ENCODE peak calls at places on chromosomes 16 and 17, in four cellular contexts. G, F, B and T are unnamed samples.

GRCh38 chr16:30136971-30137601 is 14.1 kb upstream of the MAPK3 start:
- DNase-seq in B (no peak), F (no peak), G (peak; percentile 73), T (no peak)

GRCh38 chr17:81722184-81723120 is 10.4 kb downstream of the SLC25A10 start:
- DNase-seq in G (no peak), F (no peak), B (no peak), T (peak; percentile 77)

GRCh38 chr17:7992924-7993323 is 9.5 kb upstream of the GUCY2D start:
- DNase-seq in B (no peak), F (no peak), G (peak; percentile 26), T (no peak)

GRCh38 chr17:81581758-81582157 is 29.6 kb upstream of the FAAP100 start:
- DNase-seq in B (no peak), F (no peak), G (no peak), T (no peak)

GRCh38 chr16:88063201-88063773 is 112.1 kb downstream of the BANP start:
- DNase-seq in F (no peak), G (no peak), B (no peak), T (no peak)

GRCh38 chr16:69106491-69107291 is 1.2 kb downstream of the HAS3 start:
- DNase-seq in B (peak; percentile 46), G (no peak), F (no peak), T (no peak)

GRCh38 chr17:77485089-77485833 is 344.5 kb downstream of the SEC14L1 start:
- DNase-seq in F (no peak), B (no peak), G (no peak), T (no peak)

GRCh38 chr17:13337864-13338371 is 263.8 kb downstream of the HS3ST3A1 start:
- DNase-seq in G (peak; percentile 0), B (peak; percentile 7), F (no peak), T (peak; percentile 11)

DNA sequence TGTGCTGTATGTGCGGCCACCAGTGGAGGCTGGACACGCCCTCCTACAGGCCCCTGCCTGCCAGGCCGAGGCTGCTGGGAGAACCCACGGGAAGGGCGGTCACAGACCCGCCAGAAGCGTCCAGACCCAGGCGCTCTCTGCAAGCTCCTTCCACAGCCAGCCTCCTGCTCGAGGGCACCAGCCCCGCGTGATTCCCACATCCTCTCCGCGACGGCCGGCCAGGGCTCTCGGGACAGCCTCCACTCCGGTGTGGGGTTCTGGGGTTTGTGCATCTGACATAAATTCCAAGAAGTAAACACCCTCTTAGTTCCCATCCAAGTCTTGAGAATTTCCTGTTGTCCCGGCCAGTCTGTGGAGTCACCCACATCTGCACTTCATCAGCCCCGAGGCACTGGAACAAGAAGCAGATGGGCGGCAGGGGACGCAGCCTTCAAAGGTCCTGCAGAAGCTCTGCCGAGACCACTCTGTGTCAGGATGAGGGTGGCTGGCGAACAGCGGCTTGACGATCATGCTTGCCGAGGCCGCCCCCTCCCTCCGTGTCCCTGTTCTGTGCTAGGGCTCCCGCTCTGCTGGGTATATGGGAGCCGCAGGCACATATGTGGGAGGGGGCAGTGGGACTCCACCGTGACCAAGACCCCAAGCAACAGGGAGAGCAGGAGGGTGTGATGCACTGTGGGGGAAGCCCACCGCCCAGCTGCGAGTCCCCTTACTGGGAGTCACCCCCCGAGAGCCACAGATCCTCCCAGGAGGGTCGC is 2.4 kb upstream of the TMEM204 start:
- DNase-seq in G (no peak), F (no peak), B (no peak), T (no peak)
- TF ChIP-seq SPI1 in G (no peak), F (no peak), B (no peak), T (no peak)

GRCh38 chr16:31204871-31205666 is 2.5 kb upstream of the PYCARD start:
- DNase-seq in F (no peak), B (no peak), G (no peak), T (no peak)

GRCh38 chr16:31200821-31201510 is 1.6 kb downstream of the PYCARD start:
- DNase-seq in B (no peak), F (no peak), G (peak; percentile 81), T (peak; percentile 61)

GRCh38 chr16:31199430-31200041 is 3.0 kb downstream of the PYCARD start:
- DNase-seq in B (no peak), G (no peak), F (no peak), T (no peak)

GRCh38 chr16:31201511-31202401 is 804 bp downstream of the PYCARD start:
- DNase-seq in F (no peak), G (peak; percentile 78), B (peak; percentile 73), T (peak; percentile 68)

GRCh38 chr16:31202402-31203385 is at the start of gene PYCARD:
- DNase-seq in G (peak; percentile 77), B (no peak), F (no peak), T (peak; percentile 59)
- TF ChIP-seq SPI1 in G (peak; percentile 78), B (peak; percentile 48), F (peak; percentile 13), T (peak; percentile 49)

GRCh38 chr16:79167893-79168292 is 432.6 kb downstream of the MAF start:
- DNase-seq in G (no peak), B (no peak), F (no peak), T (no peak)
- TF ChIP-seq SPI1 in G (no peak), B (no peak), F (no peak), T (no peak)

DNA sequence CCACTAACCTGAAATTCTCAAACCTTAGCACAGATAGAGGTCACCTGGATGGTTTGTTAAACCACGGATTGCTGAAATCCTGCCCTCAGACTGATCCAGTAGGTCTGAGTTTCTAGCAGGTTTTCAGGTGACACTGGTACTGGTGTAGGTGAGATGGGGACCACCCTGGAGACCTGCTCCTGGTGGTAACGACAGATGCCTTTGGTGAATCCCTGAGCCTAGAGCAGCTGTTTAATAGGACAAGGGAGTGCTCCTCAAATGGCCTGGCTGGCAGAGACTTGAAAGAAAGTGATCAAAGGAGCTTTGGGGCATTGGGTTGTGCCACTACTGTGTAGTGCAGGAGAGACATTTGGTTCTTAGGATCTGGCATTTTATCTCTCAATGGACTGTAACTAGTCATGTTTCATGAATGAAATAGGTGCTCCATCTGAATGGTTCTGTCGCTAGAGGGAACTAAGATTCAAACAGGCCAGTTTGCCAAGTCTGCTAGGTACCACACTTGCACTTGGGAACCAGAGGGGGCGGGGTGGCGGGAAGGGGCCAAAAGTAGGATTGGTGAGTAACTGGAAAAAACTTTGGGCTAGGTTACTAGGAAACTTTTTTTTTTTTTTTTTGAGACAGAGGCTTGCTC is 2.9 kb upstream of the IFI35 start:
- DNase-seq in B (no peak), F (no peak), G (no peak), T (no peak)
- TF ChIP-seq SPI1 in B (no peak), F (no peak), G (no peak), T (no peak)

GRCh38 chr17:58269557-58270291 is 11.0 kb downstream of the MPO start:
- DNase-seq in F (no peak), G (peak; percentile 37), B (no peak), T (peak; percentile 7)
- TF ChIP-seq SPI1 in F (no peak), G (peak; percentile 52), B (no peak), T (no peak)

GRCh38 chr17:227581-228222 is 46.3 kb upstream of the DOC2B start:
- DNase-seq in F (no peak), B (no peak), G (no peak), T (no peak)
- TF ChIP-seq SPI1 in F (no peak), B (no peak), G (no peak), T (no peak)

GRCh38 chr17:27329146-27329805 is 35.4 kb downstream of the WSB1 start:
- DNase-seq in F (no peak), B (no peak), G (no peak), T (no peak)

GRCh38 chr17:27332485-27333409 is 38.8 kb downstream of the WSB1 start:
- DNase-seq in B (peak; percentile 76), G (peak; percentile 97), F (peak; percentile 81), T (peak; percentile 93)

GRCh38 chr17:27333410-27333980 is 39.6 kb downstream of the WSB1 start:
- DNase-seq in B (no peak), F (no peak), G (no peak), T (no peak)

GRCh38 chr17:27327871-27328270 is 34.0 kb downstream of the WSB1 start:
- DNase-seq in B (no peak), F (no peak), G (no peak), T (no peak)

GRCh38 chr17:27332052-27332403 is 38.1 kb downstream of the WSB1 start:
- DNase-seq in B (no peak), G (no peak), F (no peak), T (no peak)
- TF ChIP-seq SPI1 in B (no peak), G (no peak), F (no peak), T (no peak)

GRCh38 chr16:89795676-89796075 is 20.8 kb downstream of the FANCA start:
- DNase-seq in B (no peak), G (no peak), F (no peak), T (no peak)
- TF ChIP-seq SPI1 in B (no peak), G (no peak), F (no peak), T (no peak)

GRCh38 chr16:23319861-23320615 is 17.9 kb downstream of the SCNN1B start:
- DNase-seq in F (no peak), G (no peak), B (no peak), T (no peak)

GRCh38 chr16:23320695-23321094 is 18.6 kb downstream of the SCNN1B start:
- DNase-seq in F (no peak), B (no peak), G (no peak), T (no peak)

GRCh38 chr16:23323224-23324030 is 21.3 kb downstream of the SCNN1B start:
- DNase-seq in B (no peak), F (peak; percentile 84), G (no peak), T (no peak)

GRCh38 chr16:23318639-23319038 is 16.5 kb downstream of the SCNN1B start:
- DNase-seq in F (no peak), G (no peak), B (no peak), T (no peak)

GRCh38 chr16:23321206-23321875 is 19.2 kb downstream of the SCNN1B start:
- DNase-seq in B (no peak), F (no peak), G (no peak), T (no peak)
- TF ChIP-seq SPI1 in B (no peak), F (no peak), G (no peak), T (no peak)